ENCODE peak calls at places on chromosomes 1 and 21, in nine cellular contexts. K is CD4-positive, alpha-beta T cell; I is SJSA1; V is psoas muscle; C is lower lobe of right lung; S is WERI-Rb-1; R is NT2/D1; A is effector memory CD4-positive, alpha-beta T cell; Z is HCT116. B is an unnamed sample. For H3K27me3, the result is how much of the 10 kb centered on the place peaks cover.

GRCh38 chr1:28354121-28354520 is 15.4 kb upstream of the PHACTR4 start:
- DNase-seq in K (no peak), I (peak), V (peak), C (peak), S (no peak), R (no peak), A (no peak), Z (no peak), B (no peak)

GRCh38 chr1:63799810-63800209 is 26.0 kb downstream of the ROR1 start:
- DNase-seq in K (no peak), I (no peak), V (no peak), C (no peak), S (no peak), R (no peak), A (no peak), Z (no peak), B (no peak)

GRCh38 chr1:44044071-44044801 is 13.0 kb upstream of the SLC6A9 start:
- DNase-seq in K (no peak), I (no peak), V (no peak), C (no peak), S (no peak), R (no peak), A (no peak), Z (no peak), B (no peak)

GRCh38 chr1:108644984-108645383 is 15.9 kb downstream of the HENMT1 start:
- DNase-seq in K (peak), I (no peak), V (no peak), C (peak), S (no peak), R (no peak), A (no peak), Z (no peak), B (no peak)

GRCh38 chr1:21095918-21096426 is 80.7 kb downstream of the EIF4G3 start:
- DNase-seq in K (no peak), I (no peak), V (no peak), C (no peak), S (no peak), R (no peak), A (no peak), Z (no peak), B (no peak)

GRCh38 chr1:57788333-57788732 is 364.5 kb upstream of the DAB1 start:
- DNase-seq in K (no peak), I (no peak), V (no peak), C (no peak), S (no peak), R (no peak), A (no peak), Z (no peak), B (no peak)

GRCh38 chr1:199279872-199280649 is 641.2 kb downstream of the PTPRC start:
- DNase-seq in K (no peak), I (no peak), V (no peak), C (no peak), S (no peak), R (no peak), A (no peak), Z (no peak), B (no peak)

GRCh38 chr1:172089768-172090510 is 248.6 kb downstream of the DNM3 start:
- DNase-seq in K (peak), I (peak), V (no peak), C (peak), S (peak), R (peak), A (peak), Z (peak), B (no peak)

GRCh38 chr1:178341218-178341956 is 155.4 kb downstream of the CLEC20A start:
- DNase-seq in K (no peak), I (peak), V (peak), C (peak), S (no peak), R (peak), A (no peak), Z (peak), B (peak)

GRCh38 chr1:145956776-145957442 is 908 bp downstream of the LIX1L start:
- DNase-seq in K (no peak), I (peak), V (peak), C (no peak), S (no peak), R (no peak), A (no peak), Z (no peak), B (no peak)

GRCh38 chr1:204320413-204320812 is 39.3 kb downstream of the PLEKHA6 start:
- DNase-seq in K (no peak), I (peak), V (no peak), C (no peak), S (no peak), R (no peak), A (no peak), Z (no peak), B (no peak)

GRCh38 chr1:41330588-41331545 is 30.4 kb upstream of the FOXO6 start:
- DNase-seq in K (no peak), I (no peak), V (no peak), C (no peak), S (peak), R (peak), A (no peak), Z (peak), B (no peak)

GRCh38 chr1:226063362-226064167 is 1.0 kb downstream of the H3-3A start:
- DNase-seq in K (peak), I (peak), V (peak), C (peak), S (no peak), R (peak), A (peak), Z (no peak), B (no peak)

GRCh38 chr1:114466334-114467014 is 44.5 kb downstream of the TRIM33 start:
- DNase-seq in K (no peak), I (no peak), V (no peak), C (no peak), S (no peak), R (no peak), A (no peak), Z (no peak), B (no peak)

GRCh38 chr21:18409579-18409978 is 6.0 kb upstream of the TMPRSS15 start:
- DNase-seq in K (no peak), I (no peak), V (no peak), C (no peak), S (no peak), R (no peak), A (no peak), Z (no peak), B (no peak)

GRCh38 chr1:227729144-227729880 is 5.8 kb downstream of the JMJD4 start:
- DNase-seq in K (no peak), I (no peak), V (no peak), C (no peak), S (no peak), R (no peak), A (no peak), Z (no peak), B (no peak)

GRCh38 chr1:204941415-204942338 is 71.0 kb downstream of the NFASC start:
- DNase-seq in K (peak), I (peak), V (peak), C (peak), S (peak), R (peak), A (no peak), Z (peak), B (peak)

GRCh38 chr1:161020573-161021167 is at the start of gene F11R:
- DNase-seq in K (no peak), I (peak), V (peak), C (peak), S (peak), R (peak), A (no peak), Z (no peak), B (no peak)

GRCh38 chr1:17646444-17647287 is 107.2 kb downstream of the ARHGEF10L start:
- DNase-seq in K (no peak), I (no peak), V (no peak), C (no peak), S (no peak), R (no peak), A (no peak), Z (no peak), B (no peak)

GRCh38 chr1:89808429-89809117 is 12.3 kb upstream of the LRRC8D start:
- DNase-seq in K (no peak), I (peak), V (no peak), C (no peak), S (no peak), R (no peak), A (no peak), Z (no peak), B (no peak)

GRCh38 chr1:11927866-11928592 is 1.8 kb upstream of the KIAA2013 start:
- DNase-seq in K (no peak), I (no peak), V (no peak), C (no peak), S (no peak), R (no peak), A (no peak), Z (no peak), B (no peak)

GRCh38 chr1:179144621-179145020 is 62.8 kb downstream of the TOR3A start:
- DNase-seq in K (no peak), I (no peak), V (no peak), C (no peak), S (no peak), R (no peak), A (no peak), Z (no peak), B (no peak)

GRCh38 chr1:12585536-12585935 is 32.5 kb downstream of the DHRS3 start:
- DNase-seq in K (no peak), I (no peak), V (no peak), C (no peak), S (no peak), R (no peak), A (no peak), Z (no peak), B (no peak)

GRCh38 chr1:41874350-41874749 is 44.4 kb downstream of the HIVEP3 start:
- DNase-seq in K (no peak), I (no peak), V (no peak), C (no peak), S (no peak), R (no peak), A (no peak), Z (no peak), B (no peak)

GRCh38 chr1:46102769-46103476 is 29.5 kb downstream of the PIK3R3 start:
- DNase-seq in K (no peak), I (no peak), V (no peak), C (no peak), S (no peak), R (no peak), A (no peak), Z (no peak), B (no peak)

GRCh38 chr1:59695301-59695700 is 119.4 kb upstream of the HOOK1 start:
- DNase-seq in K (no peak), I (no peak), V (no peak), C (no peak), S (no peak), R (no peak), A (no peak), Z (no peak), B (no peak)

GRCh38 chr1:225809842-225810578 is at the start of gene EPHX1:
- DNase-seq in K (peak), I (peak), V (peak), C (peak), S (peak), R (peak), A (peak), Z (peak), B (peak)

GRCh38 chr1:30755746-30756145 is 1.8 kb downstream of the LAPTM5 start:
- DNase-seq in K (no peak), I (no peak), V (no peak), C (no peak), S (no peak), R (no peak), A (no peak), Z (no peak), B (no peak)

GRCh38 chr1:156608981-156609380 is 7.7 kb upstream of the GPATCH4 start:
- DNase-seq in K (peak), I (no peak), V (no peak), C (no peak), S (peak), R (no peak), A (peak), Z (no peak), B (no peak)

GRCh38 chr1:156602557-156602993 is 1.3 kb upstream of the GPATCH4 start:
- DNase-seq in K (no peak), I (no peak), V (no peak), C (no peak), S (no peak), R (no peak), A (no peak), Z (peak), B (no peak)

DNA sequence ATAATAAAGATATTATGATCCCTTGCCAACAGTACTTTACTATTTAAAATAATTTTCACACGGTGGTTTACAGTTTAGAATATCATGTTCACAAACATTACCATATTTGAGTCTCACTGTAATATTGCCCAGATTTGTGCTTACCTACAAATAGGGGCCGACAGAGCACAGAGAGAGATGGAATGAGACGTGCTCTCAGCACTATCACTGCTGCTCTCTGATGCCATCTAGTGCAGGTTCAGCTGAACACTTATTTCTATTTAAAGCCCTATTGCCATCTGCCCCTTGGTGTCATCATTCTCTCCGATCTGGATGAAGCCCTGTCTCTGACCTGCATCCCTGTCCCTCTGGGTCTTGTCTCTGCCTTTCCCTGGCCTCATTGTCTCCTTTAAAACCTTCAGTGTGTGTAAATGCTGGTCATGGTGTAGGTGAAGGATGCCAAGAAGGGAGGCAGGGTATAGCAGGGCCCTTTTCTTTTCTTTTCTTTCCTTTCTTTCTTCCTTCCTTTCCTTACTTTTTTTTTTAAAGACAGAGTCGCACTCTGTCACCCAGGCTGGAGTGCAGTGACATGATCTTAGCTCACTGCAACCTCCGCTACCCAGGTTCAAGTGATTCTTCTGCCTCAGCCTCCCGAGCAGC is 6.9 kb upstream of the GPATCH4 start:
- DNase-seq in K (peak), I (no peak), V (no peak), C (no peak), S (peak), R (no peak), A (peak), Z (peak), B (no peak)
- H3K27me3 ChIP-seq in K (under half), I (under half), V (under half), C (under half), S (under half), R (under half), A (under half), Z (under half), B (under half)

GRCh38 chr1:68376441-68376840 is 73.3 kb downstream of the RPE65 start:
- DNase-seq in K (no peak), I (no peak), V (no peak), C (no peak), S (no peak), R (no peak), A (no peak), Z (no peak), B (no peak)

GRCh38 chr1:68370101-68370915 is 79.4 kb downstream of the RPE65 start:
- DNase-seq in K (no peak), I (no peak), V (no peak), C (no peak), S (no peak), R (no peak), A (no peak), Z (no peak), B (no peak)

GRCh38 chr1:68373173-68373572 is 76.6 kb downstream of the RPE65 start:
- DNase-seq in K (no peak), I (no peak), V (no peak), C (no peak), S (no peak), R (no peak), A (no peak), Z (no peak), B (no peak)

GRCh38 chr1:68375919-68376318 is 73.8 kb downstream of the RPE65 start:
- DNase-seq in K (no peak), I (no peak), V (no peak), C (no peak), S (no peak), R (no peak), A (no peak), Z (no peak), B (no peak)

GRCh38 chr1:68372487-68372886 is 77.3 kb downstream of the RPE65 start:
- DNase-seq in K (no peak), I (no peak), V (no peak), C (no peak), S (no peak), R (no peak), A (no peak), Z (no peak), B (no peak)
- H3K27me3 ChIP-seq in K (under half), I (under half), V (under half), C (under half), S (under half), R (under half), A (under half), Z (under half), B (under half)

GRCh38 chr1:223340637-223341036 is 23.3 kb downstream of the SUSD4 start:
- DNase-seq in K (no peak), I (no peak), V (no peak), C (no peak), S (no peak), R (no peak), A (no peak), Z (no peak), B (no peak)
- H3K27me3 ChIP-seq in K (under half), I (under half), V (under half), C (under half), S (under half), R (under half), A (under half), Z (under half), B (under half)

DNA sequence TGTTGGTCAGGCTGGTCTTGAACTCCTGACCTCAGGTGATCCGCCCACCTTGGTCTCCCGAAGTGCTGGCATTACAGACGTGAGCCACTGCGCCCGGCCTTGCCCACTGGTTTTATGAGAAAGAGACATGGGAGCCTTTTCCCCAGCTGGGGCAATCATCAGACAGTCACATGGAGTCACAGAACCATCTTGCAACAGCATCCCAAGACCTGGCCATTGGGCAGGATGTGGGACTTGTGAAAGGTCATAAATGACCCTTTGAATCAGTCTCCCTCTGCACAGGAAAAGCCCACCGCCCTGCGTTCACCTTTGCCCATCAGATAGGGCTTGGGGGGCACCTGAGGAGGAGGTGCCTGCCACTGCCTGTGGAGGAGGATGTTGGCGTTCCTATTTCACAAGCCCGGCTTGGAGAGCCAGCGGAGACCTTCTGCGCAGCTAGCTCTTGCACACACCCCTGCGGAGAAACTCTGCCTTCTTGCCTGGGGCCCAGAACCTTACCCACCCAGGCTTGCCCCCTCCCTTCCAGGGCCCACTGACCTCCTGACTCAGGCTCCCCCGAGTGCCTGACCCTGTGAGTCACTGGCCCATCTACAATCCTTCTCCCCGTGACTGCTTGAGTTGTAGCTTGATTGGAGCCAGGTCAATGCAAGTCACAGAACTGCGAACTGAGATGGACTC is 3.6 kb downstream of the HES2 start:
- DNase-seq in K (no peak), I (no peak), V (no peak), C (no peak), S (no peak), R (no peak), A (no peak), Z (no peak), B (no peak)
- H3K27me3 ChIP-seq in K (half or more), I (half or more), V (under half), C (half or more), S (under half), R (half or more), A (half or more), Z (under half), B (under half)